ENCODE peak calls at places on chromosomes 2 and 18, in four cellular contexts. J, V, X and A are unnamed samples.

GRCh38 chr2:206774871-206775270 is 9.5 kb downstream of the FASTKD2 start:
- DNase-seq in X (no peak), J (no peak), V (no peak), A (no peak)

GRCh38 chr2:75003276-75003675 is 44.8 kb downstream of the POLE4 start:
- DNase-seq in X (no peak), J (no peak), V (no peak), A (no peak)

GRCh38 chr18:72427721-72428120 is 116.4 kb downstream of the CBLN2 start:
- DNase-seq in V (no peak), X (no peak), J (no peak), A (no peak)

GRCh38 chr2:133365117-133365516 is 203.1 kb downstream of the NCKAP5 start:
- DNase-seq in X (no peak), J (no peak), V (no peak), A (no peak)

GRCh38 chr2:166334800-166335199 is 40.9 kb downstream of the SCN9A start:
- DNase-seq in J (no peak), V (no peak), X (no peak), A (no peak)

GRCh38 chr2:28567076-28567471 is 71.2 kb downstream of the PLB1 start:
- DNase-seq in J (no peak), X (no peak), V (no peak), A (peak; percentile 61)

GRCh38 chr2:46181789-46182530 is 115.2 kb upstream of the EPAS1 start:
- DNase-seq in V (no peak), X (no peak), J (no peak), A (no peak)

GRCh38 chr2:240201861-240202260 is 61.4 kb upstream of the OTOS start:
- DNase-seq in J (no peak), V (no peak), X (no peak), A (peak; percentile 28)

GRCh38 chr2:189685540-189686229 is 11.2 kb downstream of the ANKAR start:
- DNase-seq in J (peak; percentile 46), X (peak; percentile 38), V (no peak), A (no peak)

GRCh38 chr2:121128741-121129659 is 156.0 kb downstream of the TFCP2L1 start:
- DNase-seq in X (no peak), V (peak; percentile 85), J (peak; percentile 73), A (no peak)

GRCh38 chr2:237432484-237433092 is 18.6 kb upstream of the COL6A3 start:
- DNase-seq in V (no peak), J (no peak), X (no peak), A (no peak)

GRCh38 chr18:58562999-58563667 is 65.8 kb downstream of the ALPK2 start:
- DNase-seq in X (no peak), V (no peak), J (no peak), A (no peak)

GRCh38 chr2:26169681-26170414 is 3.0 kb upstream of the GAREM2 start:
- DNase-seq in V (no peak), X (no peak), J (no peak), A (peak; percentile 22)

GRCh38 chr18:3620146-3621119 is 170.5 kb downstream of the TGIF1 start:
- DNase-seq in X (no peak), J (no peak), V (no peak), A (no peak)

GRCh38 chr2:170680172-170680913 is 34.8 kb upstream of the SP5 start:
- DNase-seq in X (no peak), J (no peak), V (no peak), A (no peak)

GRCh38 chr2:196840171-196840570 is 31.0 kb upstream of the C2orf66 start:
- DNase-seq in J (no peak), V (no peak), X (no peak), A (no peak)

GRCh38 chr2:237631029-237631785 is 3.8 kb downstream of the LRRFIP1 start:
- DNase-seq in J (peak; percentile 84), X (no peak), V (no peak), A (no peak)

GRCh38 chr2:49973917-49974368 is 819.6 kb upstream of the FSHR start:
- DNase-seq in V (no peak), X (peak; percentile 13), J (peak; percentile 75), A (peak; percentile 71)

GRCh38 chr2:207394203-207394741 is 135.5 kb upstream of the CREB1 start:
- DNase-seq in V (no peak), J (no peak), X (no peak), A (no peak)

GRCh38 chr18:9081940-9082339 is 20.6 kb upstream of the NDUFV2 start:
- DNase-seq in X (no peak), J (no peak), V (no peak), A (no peak)

GRCh38 chr18:69177702-69178101 is 223.0 kb upstream of the DOK6 start:
- DNase-seq in V (no peak), X (no peak), J (no peak), A (no peak)

GRCh38 chr2:7111626-7112025 is 194.4 kb downstream of the RNF144A start:
- DNase-seq in X (no peak), V (no peak), J (no peak), A (no peak)

GRCh38 chr2:214471382-214471781 is 60.5 kb downstream of the VWC2L start:
- DNase-seq in J (no peak), X (no peak), V (no peak), A (no peak)

GRCh38 chr2:45195916-45196315 is 186.7 kb upstream of the SIX2 start:
- DNase-seq in X (no peak), V (no peak), J (no peak), A (no peak)

GRCh38 chr2:241289597-241289996 is 25.9 kb downstream of the HDLBP start:
- DNase-seq in X (no peak), V (no peak), J (no peak), A (no peak)

GRCh38 chr2:13597176-13597575 is 880.4 kb downstream of the TRIB2 start:
- DNase-seq in V (no peak), X (no peak), J (no peak), A (no peak)

GRCh38 chr2:214808961-214809750 is at the start of gene BARD1:
- DNase-seq in J (peak; percentile 79), X (peak; percentile 33), V (peak; percentile 66), A (peak; percentile 75)

GRCh38 chr2:14324308-14324707 is 308.2 kb upstream of the LRATD1 start:
- DNase-seq in J (no peak), V (no peak), X (no peak), A (no peak)

GRCh38 chr2:229118336-229118735 is 152.8 kb downstream of the PID1 start:
- DNase-seq in X (no peak), J (no peak), V (no peak), A (no peak)

GRCh38 chr2:226771067-226771466 is 28.6 kb downstream of the IRS1 start:
- DNase-seq in V (no peak), J (no peak), X (no peak), A (no peak)
- H3K4me3 ChIP-seq in V (no peak overlapping the region), J (peak overlapping the region; percentile 15), X (no peak overlapping the region), A (no peak overlapping the region)

GRCh38 chr2:54088191-54088634 is 27.2 kb upstream of the ACYP2 start:
- DNase-seq in X (no peak), V (no peak), J (no peak), A (no peak)
- H3K4me3 ChIP-seq in X (no peak overlapping the region), V (no peak overlapping the region), J (no peak overlapping the region), A (no peak overlapping the region)

GRCh38 chr2:163646659-163647058 is 89.1 kb downstream of the FIGN start:
- DNase-seq in X (no peak), V (no peak), J (no peak), A (no peak)
- H3K4me3 ChIP-seq in X (no peak overlapping the region), V (no peak overlapping the region), J (no peak overlapping the region), A (no peak overlapping the region)

DNA sequence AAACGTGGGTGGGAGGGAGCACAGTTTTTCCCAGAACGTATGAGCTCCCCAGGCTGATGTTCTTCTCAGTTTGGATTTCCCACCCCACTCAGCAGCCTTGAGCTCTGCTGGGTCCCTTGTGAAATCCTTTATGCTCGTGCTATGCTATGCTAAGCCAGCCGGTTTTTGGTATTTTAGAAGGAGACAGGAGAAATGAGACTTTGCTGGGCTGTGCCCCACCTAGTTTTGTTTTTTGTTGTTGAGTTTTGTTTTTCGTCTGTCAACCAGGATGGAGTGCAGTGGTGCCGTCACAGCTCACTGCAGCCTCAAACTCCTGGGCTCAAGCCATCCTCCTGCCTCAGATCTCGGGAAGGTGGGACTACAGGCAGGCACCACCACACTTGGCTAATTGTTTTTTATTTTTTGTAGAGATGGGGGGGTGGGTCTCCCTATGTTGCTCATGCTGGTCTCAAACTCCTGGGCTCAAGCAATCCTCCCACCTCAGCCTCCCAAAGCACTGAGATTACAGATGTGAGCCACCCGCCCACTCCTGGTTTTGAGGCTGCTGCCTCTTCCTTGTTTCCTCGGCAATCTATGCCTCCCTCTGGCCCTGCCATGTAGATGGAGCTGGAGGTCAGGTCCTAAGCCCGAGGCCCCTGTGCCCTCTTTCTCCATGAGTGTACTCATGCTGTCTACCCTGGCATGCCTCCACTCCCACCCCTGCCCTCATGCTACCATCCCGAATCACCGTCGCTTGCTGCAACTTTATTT is 17.5 kb upstream of the MGAT4A start:
- DNase-seq in J (no peak), V (no peak), X (no peak), A (no peak)
- H3K4me3 ChIP-seq in J (no peak overlapping the region), V (no peak overlapping the region), X (no peak overlapping the region), A (no peak overlapping the region)

DNA sequence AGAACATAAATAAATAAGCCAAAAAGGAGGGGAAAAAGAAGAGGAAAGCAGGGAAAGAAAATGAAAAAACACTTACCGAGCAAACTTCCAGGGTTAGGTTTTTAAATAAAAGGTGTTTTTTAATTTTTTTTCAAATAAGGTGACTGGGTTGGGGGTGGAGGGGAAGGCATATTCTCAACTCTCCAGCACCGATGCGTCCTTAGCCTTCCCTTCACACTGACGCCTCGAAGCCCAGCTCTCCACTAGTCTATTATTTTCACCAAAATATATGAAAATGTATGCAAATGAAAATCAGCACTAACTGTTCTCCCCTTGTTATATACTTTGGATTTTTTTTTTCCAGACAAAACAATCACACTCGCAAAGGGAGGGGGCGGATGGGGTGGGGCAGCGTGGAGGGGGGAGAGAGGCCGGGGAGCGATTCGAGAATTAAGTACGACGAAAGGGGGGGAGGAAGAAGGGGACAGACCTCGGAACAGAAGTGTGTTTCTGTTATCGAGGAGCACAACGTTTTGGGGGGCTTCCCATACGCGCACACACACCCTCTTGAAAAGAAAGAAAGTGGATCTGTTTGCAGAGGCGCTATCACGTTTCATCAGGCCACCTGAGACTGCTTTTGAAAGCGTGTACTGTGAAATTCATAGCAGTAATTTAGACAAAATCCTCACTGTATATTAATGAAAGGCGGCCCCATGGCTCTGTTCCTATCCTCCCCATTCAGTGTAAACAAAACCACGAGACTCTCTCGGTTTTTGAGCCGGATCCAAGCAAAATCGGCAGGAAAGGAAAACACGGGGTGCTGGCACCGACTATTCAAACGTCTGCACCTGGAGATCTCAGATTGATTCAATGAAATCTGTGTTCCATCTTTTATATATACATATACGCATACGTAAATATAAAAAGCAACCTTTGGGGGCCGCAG is 2.4 kb upstream of the POU3F3 start:
- DNase-seq in V (no peak), X (no peak), J (no peak), A (no peak)
- H3K4me3 ChIP-seq in V (no peak overlapping the region), X (no peak overlapping the region), J (peak overlapping the region; percentile 78), A (peak overlapping the region; percentile 37)

DNA sequence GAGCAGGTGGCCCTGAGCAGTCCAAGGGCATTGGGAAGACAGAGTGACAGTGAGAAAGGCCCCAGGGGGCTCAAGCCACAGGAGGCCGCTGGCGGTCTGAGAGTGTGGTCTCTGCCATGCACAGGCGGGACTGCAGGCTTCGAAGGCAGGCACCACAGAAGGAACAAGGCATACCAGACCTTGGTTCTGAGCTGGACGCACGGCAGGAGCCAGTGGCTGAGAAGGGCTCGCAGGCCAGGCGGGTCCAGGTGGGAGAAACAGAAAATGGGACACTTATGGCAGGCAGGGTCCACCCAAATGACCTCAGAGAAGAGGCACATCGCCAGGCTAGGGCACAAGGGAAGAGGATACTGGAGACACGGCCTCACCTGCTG is 14.9 kb downstream of the HJURP start:
- DNase-seq in X (no peak), V (no peak), J (peak; percentile 68), A (no peak)
- H3K4me3 ChIP-seq in X (no peak overlapping the region), V (no peak overlapping the region), J (no peak overlapping the region), A (no peak overlapping the region)